ENCODE peak calls at places on chromosome 3, in nine cellular contexts. U is MM.1S; C is heart right ventricle; R is esophagus muscularis mucosa; T is choroid plexus epithelial cell; J is CD8-positive, alpha-beta memory T cell; N is left ventricle myocardium inferior; X is A549; L is psoas muscle. F is an unnamed sample.

GRCh38 chr3:50913279-50913678 is 238.6 kb downstream of the DOCK3 start:
- DNase-seq in U (no peak), C (peak), R (no peak), T (no peak), J (no peak), N (peak), X (no peak), L (no peak), F (no peak)

GRCh38 chr3:144085964-144086363 is 114.3 kb downstream of the DIPK2A start:
- DNase-seq in U (no peak), C (no peak), R (no peak), T (peak), J (no peak), N (no peak), X (peak), L (no peak), F (no peak)

GRCh38 chr3:9402410-9403228 is 5.2 kb downstream of the SETD5 start:
- DNase-seq in U (no peak), C (peak), R (no peak), T (peak), J (no peak), N (no peak), X (peak), L (no peak), F (no peak)

GRCh38 chr3:32313723-32314473 is 75.4 kb downstream of the CMTM8 start:
- DNase-seq in U (no peak), C (no peak), R (no peak), T (peak), J (no peak), N (no peak), X (no peak), L (no peak), F (no peak)

GRCh38 chr3:104101736-104102135 is 1265.0 kb upstream of the ALCAM start:
- DNase-seq in U (no peak), C (no peak), R (no peak), T (peak), J (no peak), N (no peak), X (no peak), L (no peak), F (no peak)

GRCh38 chr3:114847564-114847963 is 299.5 kb downstream of the ZBTB20 start:
- DNase-seq in U (no peak), C (no peak), R (no peak), T (no peak), J (no peak), N (no peak), X (no peak), L (no peak), F (no peak)

GRCh38 chr3:131840151-131840797 is 194.5 kb downstream of the CPNE4 start:
- DNase-seq in U (no peak), C (no peak), R (no peak), T (peak), J (no peak), N (no peak), X (no peak), L (no peak), F (no peak)

GRCh38 chr3:127391436-127392145 is 103.7 kb upstream of the PRR20G start:
- DNase-seq in U (no peak), C (no peak), R (no peak), T (no peak), J (no peak), N (peak), X (no peak), L (no peak), F (no peak)

GRCh38 chr3:129045675-129046036 is 14.9 kb upstream of the GP9 start:
- DNase-seq in U (peak), C (no peak), R (no peak), T (no peak), J (peak), N (peak), X (no peak), L (peak), F (no peak)

GRCh38 chr3:122680381-122681293 is at the start of gene PARP14:
- DNase-seq in U (peak), C (peak), R (no peak), T (peak), J (peak), N (peak), X (peak), L (peak), F (peak)

GRCh38 chr3:73954506-73954905 is 329.8 kb upstream of the PDZRN3 start:
- DNase-seq in U (no peak), C (no peak), R (no peak), T (peak), J (no peak), N (no peak), X (no peak), L (no peak), F (no peak)

GRCh38 chr3:10322355-10322715 is 1.4 kb upstream of the SEC13 start:
- DNase-seq in U (no peak), C (no peak), R (no peak), T (peak), J (no peak), N (no peak), X (peak), L (no peak), F (no peak)

GRCh38 chr3:111596328-111596727 is 1.2 kb upstream of the ZBED2 start:
- DNase-seq in U (no peak), C (no peak), R (no peak), T (no peak), J (no peak), N (no peak), X (no peak), L (no peak), F (no peak)

GRCh38 chr3:36693670-36694069 is 70.7 kb downstream of the DCLK3 start:
- DNase-seq in U (no peak), C (no peak), R (peak), T (no peak), J (no peak), N (no peak), X (no peak), L (no peak), F (no peak)

GRCh38 chr3:123442908-123443307 is 6.0 kb downstream of the ADCY5 start:
- DNase-seq in U (no peak), C (no peak), R (no peak), T (no peak), J (no peak), N (no peak), X (no peak), L (no peak), F (no peak)

GRCh38 chr3:195542261-195542660 is 864 bp downstream of the PPP1R2 start:
- DNase-seq in U (peak), C (no peak), R (peak), T (peak), J (peak), N (no peak), X (no peak), L (no peak), F (no peak)

DNA sequence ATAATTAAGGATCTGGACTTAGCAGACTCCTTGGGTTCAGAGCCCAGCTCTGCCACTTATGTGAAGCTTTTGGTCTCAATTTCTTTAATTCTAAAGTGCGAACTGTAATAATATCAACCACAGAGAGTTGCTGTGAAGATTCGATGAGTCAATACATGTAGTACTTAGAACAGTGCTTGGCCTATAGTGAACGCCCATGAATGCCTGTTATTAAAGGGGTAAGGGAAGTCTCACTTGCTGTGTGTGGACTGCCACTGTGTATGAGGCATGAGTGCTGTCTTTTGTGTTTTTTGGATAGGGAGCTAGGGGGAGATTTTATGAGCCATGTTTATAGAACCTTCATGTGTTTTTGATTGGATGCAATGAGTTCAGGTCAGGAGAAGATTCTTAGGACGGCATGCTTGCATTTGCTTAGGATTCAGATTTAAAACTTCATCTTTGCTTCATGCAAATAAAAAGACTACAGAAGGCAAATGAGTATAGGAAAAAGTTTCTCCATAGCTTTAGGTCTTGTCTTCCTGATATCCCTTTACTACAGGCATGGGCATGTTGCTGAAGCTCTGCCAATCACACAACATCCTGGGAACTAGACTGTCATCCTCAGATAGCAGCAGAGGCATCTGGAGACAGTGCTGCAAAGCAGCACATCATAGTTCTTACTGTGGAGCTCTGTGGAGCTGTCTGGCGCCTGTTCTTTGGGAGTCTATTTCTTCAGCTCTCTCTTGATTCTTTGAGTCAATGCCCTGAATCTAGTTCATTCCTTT is 50.0 kb downstream of the PLS1 start:
- DNase-seq in U (no peak), C (no peak), R (no peak), T (no peak), J (no peak), N (no peak), X (no peak), L (no peak), F (no peak)
- H3K4me3 ChIP-seq in U (no peak), C (no peak), R (no peak), T (no peak), J (no peak), N (no peak), X (no peak), L (no peak), F (no peak)

GRCh38 chr3:30890907-30891306 is 3.6 kb downstream of the GADL1 start:
- DNase-seq in U (no peak), C (no peak), R (no peak), T (no peak), J (no peak), N (no peak), X (no peak), L (no peak), F (no peak)

GRCh38 chr3:30894521-30895289 is at the start of gene GADL1:
- DNase-seq in U (no peak), C (peak), R (no peak), T (peak), J (no peak), N (peak), X (peak), L (peak), F (no peak)

GRCh38 chr3:30895329-30895728 is 868 bp upstream of the GADL1 start:
- DNase-seq in U (no peak), C (no peak), R (no peak), T (no peak), J (no peak), N (no peak), X (no peak), L (no peak), F (no peak)

GRCh38 chr3:30893678-30894325 is 659 bp downstream of the GADL1 start:
- DNase-seq in U (no peak), C (no peak), R (no peak), T (no peak), J (no peak), N (no peak), X (no peak), L (no peak), F (no peak)
- H3K4me3 ChIP-seq in U (no peak), C (no peak), R (peak), T (no peak), J (no peak), N (peak), X (peak), L (peak), F (peak)

DNA sequence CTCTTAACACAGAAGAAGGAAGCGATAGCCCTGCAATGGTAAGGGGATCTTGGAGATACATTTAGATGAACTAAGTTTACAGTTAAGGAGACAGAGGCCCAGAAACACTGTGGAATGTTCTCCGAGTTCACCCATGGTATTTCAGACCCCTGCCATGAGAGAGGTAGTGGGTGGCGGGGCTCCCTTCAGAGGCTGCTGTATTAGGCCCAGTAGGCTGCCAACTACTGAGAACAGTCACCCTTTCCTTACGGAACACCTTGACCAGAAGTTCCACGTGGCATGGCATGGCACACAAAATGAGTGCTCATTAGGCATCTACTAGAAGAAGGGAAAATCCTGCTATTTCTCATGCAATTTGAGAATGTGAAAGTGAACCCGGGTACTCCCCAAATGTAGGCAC is 195.4 kb downstream of the TNIK start:
- DNase-seq in U (no peak), C (no peak), R (no peak), T (no peak), J (no peak), N (no peak), X (no peak), L (no peak), F (no peak)
- H3K4me3 ChIP-seq in U (no peak), C (no peak), R (no peak), T (no peak), J (no peak), N (no peak), X (no peak), L (no peak), F (no peak)

DNA sequence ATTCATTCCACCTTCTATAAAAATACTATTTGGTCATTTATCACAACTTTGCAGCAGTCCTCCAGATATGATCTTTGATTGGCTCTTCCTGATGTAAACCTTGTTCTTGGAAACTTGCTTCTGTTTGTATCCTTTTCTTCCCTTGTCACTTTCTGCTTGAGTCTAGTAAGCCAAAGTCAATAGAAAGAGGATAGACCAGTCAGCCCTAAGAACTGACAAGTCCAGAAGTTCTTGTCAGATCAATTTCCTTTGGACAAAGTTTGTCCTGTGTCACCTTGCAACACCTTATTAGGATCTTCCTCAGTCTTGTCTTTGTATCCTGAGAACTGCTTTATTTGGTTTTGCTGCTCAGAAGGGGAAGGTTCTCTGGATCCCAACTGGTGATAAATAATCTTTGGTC is 87.9 kb upstream of the CCDC54 start:
- DNase-seq in U (no peak), C (no peak), R (no peak), T (no peak), J (no peak), N (no peak), X (no peak), L (no peak), F (no peak)
- H3K4me3 ChIP-seq in U (no peak), C (no peak), R (no peak), T (no peak), J (no peak), N (no peak), X (no peak), L (no peak), F (no peak)